ENCODE peak calls at places on chromosomes 5 and 9, in four cellular contexts. Q is astrocyte of the cerebellum, A is lower leg skin, B is brain microvascular endothelial cell. C is an unnamed sample.
A peak's percentile ranks its signal among the peaks of the same experiment; 100 is the strongest.

GRCh38 chr9:126461029-126461428 is 134.4 kb downstream of the MVB12B start:
- DNase-seq in Q (no peak), A (no peak), B (no peak), C (no peak)

GRCh38 chr5:173089581-173089980 is 33.4 kb downstream of the CREBRF start:
- DNase-seq in Q (no peak), A (no peak), B (no peak), C (no peak)

GRCh38 chr9:106717686-106718085 is 145.3 kb upstream of the ZNF462 start:
- DNase-seq in Q (peak; percentile 62), A (no peak), B (peak; percentile 83), C (no peak)

GRCh38 chr9:121324755-121325154 is 45.3 kb downstream of the STOM start:
- DNase-seq in Q (no peak), A (no peak), B (no peak), C (no peak)

GRCh38 chr9:12859704-12860251 is 85.0 kb downstream of the LURAP1L start:
- DNase-seq in Q (peak; percentile 48), A (no peak), B (peak; percentile 65), C (no peak)

GRCh38 chr5:138264183-138264582 is 10.2 kb downstream of the GFRA3 start:
- DNase-seq in Q (no peak), A (no peak), B (no peak), C (no peak)

GRCh38 chr5:95631991-95632675 is 12.2 kb downstream of the GPR150 start:
- DNase-seq in Q (no peak), A (no peak), B (peak; percentile 90), C (no peak)

GRCh38 chr5:89351975-89352374 is 469.0 kb upstream of the MEF2C start:
- DNase-seq in Q (no peak), A (no peak), B (no peak), C (no peak)

GRCh38 chr9:81266674-81267073 is 422.7 kb downstream of the TLE1 start:
- DNase-seq in Q (no peak), A (no peak), B (peak; percentile 60), C (no peak)

GRCh38 chr5:124212949-124213348 is 533.5 kb downstream of the ZNF608 start:
- DNase-seq in Q (no peak), A (no peak), B (no peak), C (no peak)

GRCh38 chr5:100905259-100905914 is 2.3 kb upstream of the ST8SIA4 start:
- DNase-seq in Q (no peak), A (no peak), B (no peak), C (no peak)

GRCh38 chr5:176359658-176360057 is 1.9 kb downstream of the KIAA1191 start:
- DNase-seq in Q (no peak), A (no peak), B (no peak), C (no peak)

GRCh38 chr9:87259543-87259942 is 238.1 kb upstream of the DAPK1 start:
- DNase-seq in Q (no peak), A (no peak), B (peak; percentile 39), C (no peak)

GRCh38 chr5:81247441-81247972 is 14.4 kb downstream of the CKMT2 start:
- DNase-seq in Q (peak; percentile 36), A (no peak), B (peak; percentile 48), C (no peak)

GRCh38 chr5:158922263-158922592 is 177.5 kb downstream of the EBF1 start:
- DNase-seq in Q (no peak), A (no peak), B (no peak), C (no peak)

GRCh38 chr5:2173067-2173466 is 290.3 kb upstream of the IRX4 start:
- DNase-seq in Q (no peak), A (no peak), B (no peak), C (no peak)

GRCh38 chr5:15249152-15249551 is 250.8 kb upstream of the FBXL7 start:
- DNase-seq in Q (peak; percentile 39), A (no peak), B (peak; percentile 29), C (no peak)

GRCh38 chr5:29852329-29852728 is 1341.2 kb upstream of the CDH6 start:
- DNase-seq in Q (no peak), A (no peak), B (no peak), C (no peak)

DNA sequence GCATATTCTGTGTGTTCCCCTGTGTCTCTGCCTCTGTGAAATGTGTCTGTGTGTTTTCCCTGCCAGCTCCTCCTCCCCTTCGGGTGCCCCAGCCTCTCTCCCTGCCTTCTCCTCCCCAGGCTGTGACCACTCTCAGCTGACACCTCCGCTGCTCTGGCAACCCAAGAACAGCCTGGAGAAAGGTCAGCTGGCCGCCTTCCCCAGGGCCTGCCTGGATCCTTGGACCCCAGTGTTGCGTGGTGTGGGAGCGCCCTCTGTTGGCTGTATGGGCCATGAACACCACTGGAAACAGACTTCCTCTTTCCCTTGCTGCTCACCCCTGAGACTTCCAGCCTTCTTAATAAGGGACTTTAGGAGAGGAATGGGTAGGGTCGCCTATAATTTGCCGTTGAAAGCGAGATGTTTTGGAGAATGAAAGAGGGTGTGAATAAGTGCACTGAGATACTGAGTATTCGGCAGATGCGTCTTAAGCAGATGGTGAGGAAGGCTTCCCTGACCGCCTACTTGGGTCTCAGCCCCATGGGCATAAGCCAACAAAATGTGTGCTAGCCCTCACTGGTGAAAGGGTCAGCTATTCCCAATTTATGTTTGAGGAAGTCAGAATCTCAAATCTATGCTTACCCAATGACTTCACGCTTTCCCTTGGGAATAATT is 114.9 kb upstream of the TRIM32 start:
- DNase-seq in Q (peak; percentile 49), A (peak; percentile 59), B (peak; percentile 72), C (peak; percentile 32)
- TF ChIP-seq CTCF in Q (peak; percentile 91), A (no peak), B (peak; percentile 99), C (peak; percentile 88)

GRCh38 chr5:109690456-109691247 is 925 bp downstream of the MAN2A1 start:
- DNase-seq in Q (peak; percentile 64), A (peak; percentile 76), B (peak; percentile 77), C (peak; percentile 75)

GRCh38 chr5:109691248-109691574 is 1.5 kb downstream of the MAN2A1 start:
- DNase-seq in Q (no peak), A (no peak), B (no peak), C (no peak)

GRCh38 chr5:109692852-109693251 is 3.1 kb downstream of the MAN2A1 start:
- DNase-seq in Q (no peak), A (no peak), B (no peak), C (no peak)

GRCh38 chr5:109693535-109694152 is 3.9 kb downstream of the MAN2A1 start:
- DNase-seq in Q (no peak), A (no peak), B (no peak), C (no peak)

DNA sequence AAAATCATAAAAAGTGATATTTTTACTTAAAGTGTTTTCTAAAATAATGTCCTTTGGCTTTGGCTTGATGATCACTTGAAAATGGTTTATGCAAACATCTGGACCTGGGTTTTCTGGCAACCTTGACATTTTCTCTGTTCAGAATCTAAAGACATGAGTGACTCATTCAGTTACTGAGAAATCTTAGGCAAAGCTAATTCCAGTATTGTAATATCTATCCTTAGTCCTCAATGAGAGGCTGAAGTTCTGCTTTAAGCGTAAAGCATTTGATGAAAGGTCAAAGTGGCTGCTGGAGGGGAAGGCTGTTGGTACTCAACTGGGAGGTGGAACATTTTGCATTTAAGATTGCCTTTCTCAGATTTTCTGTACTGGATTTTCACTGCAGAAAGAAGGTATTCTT is 2.3 kb downstream of the MAN2A1 start:
- DNase-seq in Q (no peak), A (no peak), B (peak; percentile 15), C (no peak)
- H3K4me3 ChIP-seq in Q (peak overlapping the region; percentile 83), A (no peak overlapping the region), B (peak overlapping the region; percentile 1), C (peak overlapping the region; percentile 84)

GRCh38 chr9:21255538-21256212 is 15.9 kb upstream of the IFNA14 start:
- DNase-seq in Q (no peak), A (no peak), B (no peak), C (no peak)
- TF ChIP-seq CTCF in Q (no peak), A (no peak), B (no peak), C (no peak)

GRCh38 chr9:94168203-94169000 is 84.1 kb downstream of the PTPDC1 start:
- DNase-seq in Q (no peak), A (no peak), B (no peak), C (no peak)
- H3K4me3 ChIP-seq in Q (peak overlapping the region; percentile 57), A (no peak overlapping the region), B (peak overlapping the region; percentile 79), C (peak overlapping the region; percentile 78)

GRCh38 chr9:6567140-6567591 is 78.4 kb downstream of the GLDC start:
- DNase-seq in Q (peak; percentile 71), A (no peak), B (peak; percentile 94), C (no peak)

GRCh38 chr9:6564370-6564769 is 81.2 kb downstream of the GLDC start:
- DNase-seq in Q (peak; percentile 36), A (no peak), B (peak; percentile 11), C (no peak)

GRCh38 chr9:6564868-6565267 is 80.7 kb downstream of the GLDC start:
- DNase-seq in Q (no peak), A (no peak), B (no peak), C (no peak)

GRCh38 chr9:6565312-6565711 is 80.2 kb downstream of the GLDC start:
- DNase-seq in Q (no peak), A (no peak), B (no peak), C (no peak)

DNA sequence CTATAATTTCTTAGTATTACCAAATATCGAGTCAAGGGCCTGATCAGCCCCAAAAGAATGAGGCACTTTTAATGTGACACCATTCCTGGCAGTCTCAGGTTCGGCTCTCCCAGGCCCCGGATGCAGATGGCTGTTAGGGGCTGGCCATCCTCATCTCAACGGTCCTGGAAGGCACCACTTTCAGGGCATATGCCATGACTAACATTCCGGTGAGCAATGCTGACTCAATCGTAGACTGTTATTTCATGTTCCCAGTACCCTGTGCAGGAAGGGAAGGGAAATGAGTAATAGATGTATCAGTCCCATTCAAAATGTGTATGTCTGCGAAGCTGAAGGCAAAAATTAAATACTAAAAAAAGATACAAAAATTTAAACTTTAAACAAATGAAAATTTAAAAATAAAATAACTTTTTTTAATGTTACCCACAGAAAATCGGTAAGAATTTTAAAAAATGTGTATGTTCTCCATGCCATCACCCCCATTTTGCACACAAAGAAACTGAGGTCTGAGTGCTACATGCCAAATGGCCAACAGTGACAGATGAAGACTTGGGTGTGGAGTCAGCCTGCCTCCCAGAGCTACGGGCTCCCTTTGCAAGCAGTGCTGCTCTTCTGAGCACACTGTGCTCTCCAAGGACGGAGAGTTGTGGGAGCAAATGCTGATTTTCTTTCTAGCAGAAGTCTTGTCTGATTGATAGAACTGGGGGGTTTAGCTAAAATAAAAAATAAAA is 79.0 kb downstream of the GLDC start:
- DNase-seq in Q (peak; percentile 81), A (no peak), B (peak; percentile 97), C (no peak)
- TF ChIP-seq CTCF in Q (no peak), A (no peak), B (no peak), C (no peak)

GRCh38 chr9:112527959-112528358 is 41.3 kb downstream of the KIAA1958 start:
- DNase-seq in Q (no peak), A (no peak), B (no peak), C (no peak)

GRCh38 chr9:112526973-112527372 is 40.3 kb downstream of the KIAA1958 start:
- DNase-seq in Q (no peak), A (no peak), B (no peak), C (no peak)

GRCh38 chr9:112532427-112532826 is 45.8 kb downstream of the KIAA1958 start:
- DNase-seq in Q (peak; percentile 27), A (peak; percentile 49), B (peak; percentile 61), C (no peak)

GRCh38 chr9:112531666-112532282 is 45.1 kb downstream of the KIAA1958 start:
- DNase-seq in Q (no peak), A (no peak), B (peak; percentile 45), C (no peak)

DNA sequence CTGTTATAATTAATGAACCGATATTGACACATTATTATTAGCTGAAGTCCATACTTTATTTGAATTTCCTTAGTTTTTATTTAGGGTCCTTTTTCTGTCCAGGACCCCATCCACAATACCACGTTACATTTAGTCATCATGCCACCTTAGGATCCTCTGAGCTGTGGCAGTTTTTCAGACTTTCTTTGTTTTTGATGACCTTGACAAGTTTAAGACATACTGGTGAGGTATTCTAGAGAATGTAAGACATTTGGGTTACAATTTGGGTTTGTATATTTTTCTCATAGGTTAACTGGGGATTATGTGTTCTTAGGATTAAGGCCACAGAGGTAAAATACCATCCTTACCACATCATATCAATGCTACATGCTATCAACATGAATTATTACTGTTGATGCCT is 42.7 kb downstream of the KIAA1958 start:
- DNase-seq in Q (no peak), A (no peak), B (no peak), C (no peak)
- H3K4me3 ChIP-seq in Q (no peak overlapping the region), A (no peak overlapping the region), B (no peak overlapping the region), C (no peak overlapping the region)

GRCh38 chr9:134738869-134739659 is 97.5 kb downstream of the COL5A1 start:
- DNase-seq in Q (peak; percentile 22), A (peak; percentile 34), B (peak; percentile 14), C (peak; percentile 46)
- TF ChIP-seq CTCF in Q (peak; percentile 87), A (no peak), B (peak; percentile 86), C (peak; percentile 88)

C was measured in breast epithelium.